ENCODE peak calls at places on chromosomes 12 and 14, in nine cellular contexts. Z is tibial artery; E is MG63; J is cardiac muscle cell; P is suprapubic skin; U is neuronal stem cell; W is CD8-positive, alpha-beta T cell; V is AG04450; C is heart right ventricle. R is an unnamed sample. For H3K27me3, the result is how much of the 10 kb centered on the place peaks cover.

GRCh38 chr12:94879542-94879941 is 124.0 kb downstream of the NDUFA12 start:
- DNase-seq in Z (no peak), E (no peak), J (peak), P (no peak), U (peak), W (no peak), V (no peak), C (no peak), R (no peak)

GRCh38 chr14:101584049-101584859 is 23.0 kb downstream of the DIO3 start:
- DNase-seq in Z (no peak), E (peak), J (no peak), P (peak), U (no peak), W (no peak), V (no peak), C (no peak), R (no peak)

GRCh38 chr14:101045511-101045910 is 142.0 kb upstream of the RTL1 start:
- DNase-seq in Z (no peak), E (no peak), J (no peak), P (no peak), U (no peak), W (no peak), V (no peak), C (no peak), R (no peak)

GRCh38 chr14:96263347-96264199 is 7.6 kb downstream of the BDKRB1 start:
- DNase-seq in Z (no peak), E (no peak), J (no peak), P (no peak), U (no peak), W (no peak), V (no peak), C (no peak), R (no peak)

GRCh38 chr12:89880695-89881350 is 172.2 kb upstream of the ATP2B1 start:
- DNase-seq in Z (no peak), E (no peak), J (no peak), P (no peak), U (no peak), W (peak), V (no peak), C (no peak), R (no peak)

GRCh38 chr12:43028826-43029225 is 439.3 kb upstream of the PRICKLE1 start:
- DNase-seq in Z (no peak), E (no peak), J (no peak), P (no peak), U (no peak), W (no peak), V (peak), C (no peak), R (no peak)

GRCh38 chr12:120851939-120852338 is 52.2 kb downstream of the SPPL3 start:
- DNase-seq in Z (no peak), E (no peak), J (no peak), P (no peak), U (no peak), W (no peak), V (no peak), C (no peak), R (no peak)

GRCh38 chr12:26831959-26832816 is 806 bp downstream of the ITPR2 start:
- DNase-seq in Z (peak), E (peak), J (peak), P (peak), U (peak), W (peak), V (no peak), C (peak), R (no peak)

GRCh38 chr14:58752782-58753181 is 115.0 kb downstream of the DACT1 start:
- DNase-seq in Z (peak), E (peak), J (no peak), P (peak), U (no peak), W (no peak), V (no peak), C (peak), R (no peak)

GRCh38 chr14:29527286-29527685 is 400.4 kb downstream of the PRKD1 start:
- DNase-seq in Z (no peak), E (no peak), J (no peak), P (no peak), U (no peak), W (no peak), V (no peak), C (no peak), R (no peak)

GRCh38 chr12:31231611-31232360 is 94.2 kb downstream of the SINHCAF start:
- DNase-seq in Z (no peak), E (no peak), J (no peak), P (no peak), U (no peak), W (no peak), V (no peak), C (no peak), R (peak)

GRCh38 chr14:65373011-65373670 is 39.4 kb upstream of the FUT8 start:
- DNase-seq in Z (no peak), E (no peak), J (no peak), P (no peak), U (no peak), W (no peak), V (no peak), C (no peak), R (no peak)

GRCh38 chr12:38895446-38895845 is 9.9 kb downstream of the CPNE8 start:
- DNase-seq in Z (no peak), E (no peak), J (no peak), P (no peak), U (no peak), W (no peak), V (no peak), C (no peak), R (no peak)

GRCh38 chr12:116143883-116144266 is 133.6 kb downstream of the MED13L start:
- DNase-seq in Z (no peak), E (no peak), J (peak), P (no peak), U (no peak), W (no peak), V (no peak), C (no peak), R (no peak)

GRCh38 chr12:57740656-57741412 is 2.3 kb upstream of the AGAP2 start:
- DNase-seq in Z (no peak), E (no peak), J (no peak), P (no peak), U (no peak), W (peak), V (no peak), C (no peak), R (no peak)

GRCh38 chr14:100473249-100473648 is 114.0 kb downstream of the BEGAIN start:
- DNase-seq in Z (no peak), E (no peak), J (no peak), P (no peak), U (no peak), W (no peak), V (no peak), C (no peak), R (no peak)

GRCh38 chr12:63918788-63919300 is 74.3 kb downstream of the SRGAP1 start:
- DNase-seq in Z (no peak), E (peak), J (no peak), P (no peak), U (no peak), W (no peak), V (peak), C (no peak), R (no peak)

GRCh38 chr12:51944608-51945233 is 6.8 kb upstream of the ACVR1B start:
- DNase-seq in Z (no peak), E (no peak), J (no peak), P (no peak), U (no peak), W (no peak), V (no peak), C (no peak), R (no peak)
- H3K27me3 ChIP-seq in Z (under half), E (under half), J (under half), P (under half), U (under half), W (under half), V (under half), C (under half), R (under half)

DNA sequence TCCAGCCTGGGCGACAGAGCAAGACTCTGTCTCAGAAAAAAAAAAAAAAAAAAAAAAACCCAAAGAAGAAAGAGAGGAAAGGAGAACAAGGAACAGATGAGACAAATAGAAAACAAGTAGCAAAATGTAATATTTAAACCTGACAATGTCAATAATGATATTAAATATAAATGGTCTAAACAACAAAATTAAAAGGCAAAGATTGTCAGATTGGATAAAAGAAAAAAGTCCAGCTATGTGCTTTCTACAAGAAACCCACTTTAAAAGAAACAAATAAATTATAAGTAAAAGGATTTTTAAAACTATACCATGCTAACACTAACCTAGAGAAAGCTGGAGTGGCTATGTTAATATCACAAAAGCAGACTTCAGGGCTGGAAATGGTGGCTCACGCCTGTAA is 29.7 kb upstream of the APOF start:
- DNase-seq in Z (no peak), E (no peak), J (no peak), P (no peak), U (no peak), W (no peak), V (no peak), C (no peak), R (no peak)
- H3K27me3 ChIP-seq in Z (under half), E (under half), J (under half), P (under half), U (under half), W (under half), V (under half), C (under half), R (under half)

GRCh38 chr12:6824962-6825381 is 3.2 kb upstream of the P3H3 start:
- DNase-seq in Z (no peak), E (peak), J (no peak), P (no peak), U (no peak), W (no peak), V (no peak), C (no peak), R (no peak)

GRCh38 chr12:6825398-6826124 is 2.6 kb upstream of the P3H3 start:
- DNase-seq in Z (peak), E (peak), J (peak), P (peak), U (peak), W (peak), V (peak), C (peak), R (peak)

GRCh38 chr12:6823161-6824084 is 1.8 kb downstream of the GPR162 start:
- DNase-seq in Z (no peak), E (no peak), J (no peak), P (no peak), U (no peak), W (no peak), V (no peak), C (no peak), R (no peak)

GRCh38 chr12:6822461-6823135 is 977 bp downstream of the GPR162 start:
- DNase-seq in Z (no peak), E (no peak), J (no peak), P (no peak), U (no peak), W (no peak), V (no peak), C (no peak), R (no peak)

DNA sequence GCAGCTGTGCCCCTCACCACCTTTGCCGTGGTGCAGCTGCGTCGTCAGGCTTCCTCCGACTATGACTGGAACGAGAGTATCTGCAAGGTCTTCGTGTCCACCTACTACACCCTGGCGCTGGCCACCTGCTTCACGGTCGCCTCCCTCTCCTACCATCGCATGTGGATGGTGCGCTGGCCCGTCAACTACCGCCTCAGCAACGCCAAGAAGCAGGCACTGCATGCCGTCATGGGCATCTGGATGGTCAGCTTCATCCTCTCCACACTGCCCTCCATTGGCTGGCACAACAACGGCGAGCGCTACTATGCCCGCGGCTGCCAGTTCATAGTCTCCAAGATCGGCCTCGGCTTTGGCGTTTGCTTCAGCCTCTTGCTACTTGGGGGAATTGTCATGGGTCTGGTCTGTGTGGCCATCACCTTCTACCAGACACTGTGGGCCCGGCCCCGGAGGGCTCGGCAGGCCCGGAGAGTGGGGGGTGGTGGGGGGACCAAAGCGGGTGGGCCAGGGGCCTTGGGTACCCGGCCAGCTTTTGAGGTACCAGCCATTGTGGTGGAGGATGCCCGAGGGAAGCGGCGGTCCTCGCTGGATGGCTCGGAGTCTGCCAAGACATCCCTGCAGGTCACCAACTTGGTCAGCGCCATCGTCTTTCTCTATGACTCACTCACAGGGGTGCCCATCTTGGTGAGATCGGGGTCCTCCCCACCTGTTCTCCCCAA is 2.6 kb downstream of the GPR162 start:
- DNase-seq in Z (no peak), E (peak), J (no peak), P (no peak), U (no peak), W (no peak), V (no peak), C (no peak), R (no peak)
- H3K27me3 ChIP-seq in Z (under half), E (under half), J (under half), P (under half), U (under half), W (under half), V (under half), C (under half), R (under half)

DNA sequence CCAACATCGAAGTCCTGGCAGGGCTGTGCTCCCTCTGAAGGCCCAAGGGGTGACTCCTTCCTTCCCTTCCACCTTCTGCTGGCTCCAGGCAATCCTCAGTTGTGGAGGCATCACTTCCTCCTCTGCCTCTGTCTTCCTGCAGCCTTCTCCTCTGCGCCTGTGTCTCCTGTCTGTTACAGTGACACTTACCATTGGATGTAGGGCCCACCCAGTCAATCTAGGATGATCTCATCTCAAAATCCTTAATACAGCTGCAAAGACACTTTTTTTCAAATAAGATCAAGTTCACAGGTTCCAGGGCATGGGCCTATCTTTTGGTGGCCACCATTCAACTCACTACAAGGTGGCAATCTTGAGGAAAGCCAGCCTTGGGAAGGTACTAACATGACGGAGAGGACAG is 155.1 kb downstream of the ESRRB start:
- DNase-seq in Z (no peak), E (no peak), J (no peak), P (no peak), U (no peak), W (no peak), V (no peak), C (no peak), R (no peak)
- H3K27me3 ChIP-seq in Z (under half), E (under half), J (under half), P (under half), U (under half), W (under half), V (under half), C (under half), R (under half)

GRCh38 chr14:99156026-99156425 is 116.0 kb downstream of the BCL11B start:
- DNase-seq in Z (peak), E (no peak), J (no peak), P (peak), U (no peak), W (no peak), V (no peak), C (no peak), R (no peak)

GRCh38 chr14:99156814-99157213 is 115.2 kb downstream of the BCL11B start:
- DNase-seq in Z (no peak), E (no peak), J (no peak), P (no peak), U (no peak), W (no peak), V (no peak), C (no peak), R (no peak)

GRCh38 chr14:99157676-99158075 is 114.3 kb downstream of the BCL11B start:
- DNase-seq in Z (no peak), E (no peak), J (no peak), P (no peak), U (no peak), W (no peak), V (no peak), C (no peak), R (no peak)

GRCh38 chr14:99158150-99158549 is 113.8 kb downstream of the BCL11B start:
- DNase-seq in Z (no peak), E (no peak), J (no peak), P (no peak), U (no peak), W (no peak), V (no peak), C (no peak), R (no peak)

GRCh38 chr14:99157246-99157645 is 114.8 kb downstream of the BCL11B start:
- DNase-seq in Z (peak), E (no peak), J (no peak), P (no peak), U (no peak), W (no peak), V (no peak), C (no peak), R (no peak)
- H3K27me3 ChIP-seq in Z (under half), E (under half), J (under half), P (under half), U (under half), W (under half), V (under half), C (under half), R (under half)

GRCh38 chr14:79502101-79502750 is 709.1 kb downstream of the DIO2 start:
- DNase-seq in Z (no peak), E (no peak), J (peak), P (no peak), U (no peak), W (no peak), V (no peak), C (no peak), R (no peak)
- H3K27me3 ChIP-seq in Z (under half), E (under half), J (under half), P (under half), U (under half), W (under half), V (under half), C (under half), R (under half)

DNA sequence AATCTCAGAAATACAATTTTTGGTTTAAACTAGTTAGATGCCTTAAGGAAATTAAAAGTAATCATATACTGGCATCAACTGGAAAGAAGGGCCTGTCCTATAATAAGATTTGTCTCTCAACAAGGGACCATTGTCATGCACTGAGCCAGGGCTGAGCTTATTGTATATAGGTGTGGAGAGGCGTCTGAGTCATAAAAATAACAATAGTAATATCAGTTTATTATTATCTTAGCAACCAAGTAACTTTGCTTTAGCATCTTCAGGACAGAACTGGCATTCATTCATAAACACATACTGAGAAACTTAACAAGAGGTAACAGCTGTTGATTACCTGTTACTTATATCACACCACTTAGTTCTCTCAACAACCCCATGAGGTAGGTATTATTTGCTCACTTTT is 7.1 kb downstream of the KRT75 start:
- DNase-seq in Z (no peak), E (no peak), J (no peak), P (no peak), U (no peak), W (no peak), V (no peak), C (no peak), R (no peak)
- H3K27me3 ChIP-seq in Z (under half), E (under half), J (under half), P (under half), U (under half), W (under half), V (under half), C (under half), R (under half)

DNA sequence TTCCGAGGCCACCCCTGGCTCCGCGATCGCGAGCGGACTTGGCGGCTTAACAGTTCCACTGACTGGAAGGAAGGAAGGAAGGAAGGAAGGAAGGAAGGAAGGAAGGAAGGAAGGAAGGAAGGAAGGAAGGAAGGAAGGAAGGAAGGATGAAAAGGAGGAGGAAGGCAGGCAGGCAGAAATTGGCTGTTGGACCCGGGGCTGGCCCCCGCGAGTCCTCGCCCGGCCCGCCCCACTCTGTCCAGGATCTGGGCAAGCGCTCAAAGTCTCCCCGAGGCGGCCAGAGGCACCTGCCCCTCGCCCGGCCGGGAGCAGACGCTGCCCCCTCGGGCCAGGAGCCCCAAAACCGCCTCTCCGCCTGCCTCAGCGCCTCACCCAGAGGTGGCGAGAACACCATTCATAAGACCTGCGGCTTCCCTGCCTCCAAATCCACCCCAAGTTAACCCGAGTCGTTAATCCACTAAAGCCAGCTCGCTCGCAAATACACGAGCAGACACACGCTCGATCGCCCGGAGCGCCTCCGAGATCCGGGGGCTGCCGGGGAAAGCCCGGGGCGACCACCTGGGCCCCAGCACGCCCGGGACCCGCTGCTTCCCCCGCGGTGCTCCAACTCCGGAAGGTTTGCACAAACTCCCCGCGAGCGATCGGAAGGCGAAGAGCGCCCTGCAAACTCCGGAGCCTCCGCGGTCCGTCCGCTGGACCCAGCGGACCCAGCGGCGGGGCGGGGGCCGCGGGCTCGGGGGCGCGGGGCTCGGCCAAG is 844 bp downstream of the DPF3 start:
- DNase-seq in Z (no peak), E (peak), J (peak), P (peak), U (no peak), W (no peak), V (no peak), C (no peak), R (no peak)
- H3K27me3 ChIP-seq in Z (under half), E (under half), J (under half), P (under half), U (under half), W (under half), V (under half), C (half or more), R (under half)

GRCh38 chr14:23382276-23382675 is 5.4 kb downstream of the CMTM5 start:
- DNase-seq in Z (no peak), E (no peak), J (no peak), P (no peak), U (no peak), W (no peak), V (no peak), C (no peak), R (no peak)

GRCh38 chr14:23384364-23385080 is 7.7 kb downstream of the CMTM5 start:
- DNase-seq in Z (no peak), E (no peak), J (no peak), P (no peak), U (no peak), W (no peak), V (no peak), C (no peak), R (no peak)

GRCh38 chr14:23381017-23381375 is 4.2 kb downstream of the CMTM5 start:
- DNase-seq in Z (no peak), E (no peak), J (peak), P (no peak), U (no peak), W (no peak), V (no peak), C (no peak), R (no peak)

GRCh38 chr14:23381871-23382270 is 5.0 kb downstream of the CMTM5 start:
- DNase-seq in Z (no peak), E (no peak), J (no peak), P (no peak), U (no peak), W (no peak), V (no peak), C (no peak), R (no peak)

GRCh38 chr14:23383041-23383440 is 6.2 kb downstream of the CMTM5 start:
- DNase-seq in Z (no peak), E (no peak), J (no peak), P (no peak), U (no peak), W (no peak), V (no peak), C (no peak), R (no peak)
- H3K27me3 ChIP-seq in Z (under half), E (under half), J (under half), P (under half), U (under half), W (under half), V (under half), C (under half), R (under half)